ENCODE peak calls at places on chromosomes 7 and 10, in five cellular contexts. A, O, V, G and R are unnamed samples.

GRCh38 chr7:84688671-84689070 is 494.1 kb upstream of the SEMA3A start:
- DNase-seq in G (no peak), V (no peak), A (peak; percentile 83), O (peak; percentile 74), R (no peak)

GRCh38 chr10:6920072-6921019 is 340.3 kb upstream of the PRKCQ start:
- DNase-seq in A (peak; percentile 12), O (peak; percentile 60), G (peak; percentile 53), V (peak; percentile 58), R (no peak)

GRCh38 chr10:78742406-78742729 is 326.4 kb upstream of the ZMIZ1 start:
- DNase-seq in O (no peak), G (no peak), V (no peak), A (no peak), R (no peak)

GRCh38 chr7:159209429-159209828 is 64.8 kb upstream of the VIPR2 start:
- DNase-seq in V (no peak), A (no peak), O (no peak), G (no peak), R (no peak)

GRCh38 chr7:55343002-55343781 is 21.9 kb upstream of the LANCL2 start:
- DNase-seq in O (no peak), G (no peak), A (no peak), V (no peak), R (no peak)

GRCh38 chr10:29895436-29895835 is 163.9 kb downstream of the JCAD start:
- DNase-seq in A (peak; percentile 98), O (peak; percentile 95), G (peak; percentile 87), V (no peak), R (peak; percentile 31)

GRCh38 chr10:79094412-79095175 is 25.8 kb downstream of the ZMIZ1 start:
- DNase-seq in O (no peak), G (no peak), A (no peak), V (no peak), R (no peak)

GRCh38 chr7:39754326-39755120 is 131.2 kb downstream of the RALA start:
- DNase-seq in V (no peak), O (peak; percentile 57), G (no peak), A (peak; percentile 59), R (no peak)

GRCh38 chr10:27950165-27950564 is 48.7 kb downstream of the ODAD2 start:
- DNase-seq in O (no peak), G (no peak), V (no peak), A (no peak), R (no peak)

GRCh38 chr7:28163955-28164354 is 16.6 kb downstream of the JAZF1 start:
- DNase-seq in G (no peak), V (no peak), O (peak; percentile 40), A (peak; percentile 62), R (peak; percentile 81)

GRCh38 chr10:63171926-63172325 is 38.8 kb downstream of the NRBF2 start:
- DNase-seq in V (no peak), G (no peak), O (no peak), A (no peak), R (no peak)

GRCh38 chr10:122487231-122487765 is 25.9 kb downstream of the HTRA1 start:
- DNase-seq in V (peak; percentile 30), O (no peak), A (no peak), G (no peak), R (peak; percentile 40)

GRCh38 chr10:120012566-120012965 is 120.0 kb downstream of the SEC23IP start:
- DNase-seq in V (no peak), O (no peak), A (no peak), G (no peak), R (no peak)

GRCh38 chr10:22655312-22655973 is 58.9 kb downstream of the PIP4K2A start:
- DNase-seq in A (peak; percentile 95), V (no peak), G (no peak), O (peak; percentile 84), R (peak; percentile 62)

GRCh38 chr10:87842220-87842641 is 21.1 kb downstream of the KLLN start:
- DNase-seq in A (peak; percentile 53), G (no peak), V (no peak), O (peak; percentile 11), R (no peak)

GRCh38 chr7:20229652-20230500 is 12.7 kb upstream of the MACC1 start:
- DNase-seq in G (no peak), O (peak; percentile 97), V (no peak), A (peak; percentile 93), R (no peak)

GRCh38 chr7:23594879-23595604 is 2.1 kb upstream of the CCDC126 start:
- DNase-seq in G (no peak), V (no peak), A (peak; percentile 15), O (peak; percentile 17), R (no peak)

GRCh38 chr7:36658603-36659516 is 65.4 kb downstream of the AOAH start:
- DNase-seq in V (no peak), A (peak; percentile 96), O (peak; percentile 87), G (no peak), R (peak; percentile 53)

GRCh38 chr7:23121175-23121574 is 15.6 kb downstream of the KLHL7 start:
- DNase-seq in V (no peak), G (no peak), O (no peak), A (no peak), R (no peak)

GRCh38 chr10:102643346-102644065 is 773 bp upstream of the TRIM8 start:
- DNase-seq in O (peak; percentile 86), A (peak; percentile 78), V (peak; percentile 68), G (peak; percentile 84), R (peak; percentile 44)

GRCh38 chr7:157861031-157861491 is 524.3 kb downstream of the DNAJB6 start:
- DNase-seq in G (no peak), A (no peak), O (no peak), V (no peak), R (no peak)

GRCh38 chr10:43890124-43890523 is 241.4 kb upstream of the ZNF32 start:
- DNase-seq in V (no peak), A (peak; percentile 89), G (no peak), O (peak; percentile 63), R (no peak)

GRCh38 chr10:70255329-70256299 is 22.4 kb upstream of the PPA1 start:
- DNase-seq in G (no peak), V (no peak), A (peak; percentile 53), O (peak; percentile 68), R (no peak)

GRCh38 chr7:124635416-124635815 is 130.2 kb downstream of the GPR37 start:
- DNase-seq in O (no peak), A (no peak), G (no peak), V (no peak), R (no peak)

GRCh38 chr10:34866848-34867247 is 51.8 kb upstream of the PARD3 start:
- DNase-seq in G (no peak), V (peak; percentile 19), O (no peak), A (no peak), R (no peak)

GRCh38 chr10:95798307-95798850 is 42.4 kb downstream of the ENTPD1 start:
- DNase-seq in V (no peak), O (no peak), A (no peak), G (no peak), R (no peak)

GRCh38 chr10:106942035-106942662 is 222.4 kb downstream of the SORCS1 start:
- DNase-seq in V (no peak), O (no peak), A (no peak), G (no peak), R (no peak)

GRCh38 chr10:91700273-91700672 is 67.4 kb upstream of the PPP1R3C start:
- DNase-seq in G (no peak), V (no peak), A (no peak), O (peak; percentile 20), R (no peak)

GRCh38 chr7:104241135-104241534 is 33.3 kb upstream of the ORC5 start:
- DNase-seq in V (no peak), A (no peak), O (no peak), G (no peak), R (no peak)
- TF ChIP-seq CTCF in V (no peak), A (no peak), O (no peak), G (no peak), R (no peak)

DNA sequence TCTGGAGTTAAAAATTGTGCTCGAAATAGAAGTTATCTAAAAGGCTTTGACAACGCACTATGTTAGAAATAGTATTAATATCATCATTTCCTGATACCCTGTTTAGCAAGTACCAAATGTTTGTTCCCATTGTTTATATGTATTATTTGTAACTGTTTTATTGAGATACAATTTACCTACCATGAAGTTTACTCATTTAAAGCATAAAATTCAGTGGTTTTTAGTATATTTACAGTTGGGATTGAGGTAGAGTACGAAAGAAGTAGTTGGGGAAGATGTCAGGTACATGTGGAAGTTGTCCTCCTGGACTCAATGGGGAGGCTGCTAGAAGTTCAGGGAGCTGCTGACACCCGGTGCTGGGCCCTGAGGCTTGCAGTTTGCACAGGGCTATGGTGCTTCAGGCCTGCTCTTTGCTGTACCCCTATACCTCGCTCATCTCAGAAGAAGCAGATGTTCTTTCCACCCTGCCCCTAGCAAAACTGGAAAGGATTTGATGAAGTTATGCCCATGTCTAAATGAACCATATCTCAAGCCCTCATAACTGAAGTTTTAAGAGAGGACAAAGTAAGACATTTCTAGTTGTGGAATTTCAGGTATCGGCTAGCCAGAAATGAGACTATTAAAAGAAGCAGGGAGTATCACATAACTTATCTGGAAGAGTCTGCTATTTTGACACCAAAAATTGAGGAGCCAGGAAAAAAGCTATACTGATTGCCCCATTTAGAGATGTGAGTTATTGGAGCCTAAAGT is 25.2 kb upstream of the WNT16 start:
- DNase-seq in V (no peak), G (no peak), A (no peak), O (no peak), R (no peak)
- TF ChIP-seq CTCF in V (no peak), G (no peak), A (no peak), O (no peak), R (no peak)

DNA sequence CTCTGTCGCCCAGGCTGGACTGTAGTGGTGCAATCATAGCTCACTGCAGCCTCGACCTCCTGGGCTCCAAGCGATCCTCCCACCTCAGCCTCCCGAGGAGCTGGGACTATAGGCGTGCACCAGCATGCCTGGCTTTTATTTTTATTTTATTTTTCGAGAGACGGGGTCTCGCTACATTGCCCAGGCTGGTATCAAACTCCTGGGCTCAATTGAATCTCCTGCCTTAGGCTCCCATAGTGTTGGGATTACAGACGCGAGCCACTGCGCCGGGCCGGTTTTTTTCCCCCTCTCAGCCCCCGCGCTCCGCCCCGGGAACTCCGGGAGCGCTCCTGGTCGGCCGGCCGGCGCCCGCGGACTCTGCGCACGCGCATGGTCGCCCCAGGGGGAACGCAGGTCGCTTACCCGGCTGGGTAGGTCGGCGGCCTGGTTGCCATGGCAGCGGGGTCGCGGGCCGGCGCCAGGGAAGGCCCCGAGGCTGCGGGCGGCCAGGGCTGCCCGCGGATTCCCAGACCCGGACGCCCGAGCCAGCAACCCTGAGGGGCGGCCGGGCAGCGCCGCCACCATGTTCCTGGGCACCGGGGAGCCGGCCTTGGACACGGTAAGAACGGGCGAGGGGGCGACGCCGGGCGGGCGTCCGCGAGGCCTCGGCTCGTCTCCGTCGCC is at the start of gene IQCE:
- DNase-seq in G (peak; percentile 95), A (peak; percentile 88), O (peak; percentile 92), V (peak; percentile 98), R (peak; percentile 74)
- TF ChIP-seq CTCF in G (no peak), A (no peak), O (no peak), V (no peak), R (no peak)

GRCh38 chr7:73522081-73522818 is at the start of gene BAZ1B:
- DNase-seq in O (peak; percentile 99), V (peak; percentile 99), G (peak; percentile 99), A (peak; percentile 99), R (peak; percentile 95)
- TF ChIP-seq CTCF in O (no peak), V (peak; percentile 18), G (peak; percentile 17), A (peak; percentile 20), R (no peak)

GRCh38 chr7:45153238-45153637 is 4.4 kb upstream of the RAMP3 start:
- DNase-seq in O (no peak), V (no peak), G (no peak), A (no peak), R (no peak)
- TF ChIP-seq CTCF in O (no peak), V (peak; percentile 33), G (no peak), A (no peak), R (no peak)